ENCODE peak calls at places on chromosomes 2 and 18, in seven cellular contexts. L is SHP77; T is hypothalamus; D is GM03348; S is central memory CD4-positive, alpha-beta T cell; Q is BJ; K is lung. M is an unnamed sample.

GRCh38 chr2:20065885-20066602 is 14.6 kb upstream of the LAPTM4A start:
- DNase-seq in S (no peak), T (peak), D (peak), L (peak), Q (no peak), K (no peak), M (peak)

GRCh38 chr2:240155080-240156025 is 14.9 kb upstream of the OTOS start:
- DNase-seq in D (no peak), Q (no peak), S (no peak), L (no peak), T (peak), K (no peak), M (no peak)

GRCh38 chr18:51054764-51055163 is 24.8 kb downstream of the SMAD4 start:
- DNase-seq in L (no peak), S (no peak), D (peak), T (no peak), K (no peak), Q (no peak), M (no peak)

GRCh38 chr2:190853659-190854386 is 26.8 kb upstream of the GLS start:
- DNase-seq in Q (no peak), D (peak), L (no peak), S (no peak), T (no peak), K (no peak), M (no peak)

GRCh38 chr2:26970928-26971627 is 641 bp downstream of the MAPRE3 start:
- DNase-seq in K (no peak), L (peak), S (no peak), D (peak), Q (no peak), T (peak), M (no peak)

GRCh38 chr2:168643979-168644378 is 158.5 kb upstream of the NOSTRIN start:
- DNase-seq in L (no peak), T (no peak), Q (no peak), S (no peak), K (no peak), D (no peak), M (no peak)

GRCh38 chr18:74084184-74084583 is 63.5 kb downstream of the FBXO15 start:
- DNase-seq in D (no peak), L (peak), K (no peak), S (no peak), Q (no peak), T (no peak), M (no peak)

GRCh38 chr2:118325556-118325955 is 237.3 kb downstream of the INSIG2 start:
- DNase-seq in K (no peak), T (no peak), S (no peak), Q (no peak), D (peak), L (no peak), M (no peak)

GRCh38 chr2:86302320-86302719 is 35.1 kb downstream of the REEP1 start:
- DNase-seq in D (no peak), L (no peak), Q (no peak), S (no peak), T (no peak), K (no peak), M (no peak)

GRCh38 chr2:168231609-168232241 is 15.7 kb downstream of the STK39 start:
- DNase-seq in Q (no peak), D (no peak), S (no peak), L (peak), T (peak), K (no peak), M (no peak)

GRCh38 chr2:190578158-190579057 is 43.9 kb upstream of the NEMP2 start:
- DNase-seq in Q (peak), L (peak), K (peak), D (peak), T (no peak), S (no peak), M (peak)

GRCh38 chr2:212811036-212811805 is 272.6 kb upstream of the ERBB4 start:
- DNase-seq in K (no peak), D (peak), L (no peak), S (no peak), T (no peak), Q (no peak), M (no peak)

GRCh38 chr2:27807476-27807875 is 36.0 kb downstream of the MRPL33 start:
- DNase-seq in K (no peak), T (no peak), D (peak), L (peak), Q (no peak), S (no peak), M (no peak)

GRCh38 chr2:41038408-41038807 is 586.5 kb upstream of the SLC8A1 start:
- DNase-seq in D (peak), T (no peak), L (no peak), K (no peak), Q (no peak), S (no peak), M (no peak)

GRCh38 chr18:46070683-46071614 is 1.1 kb downstream of the PSTPIP2 start:
- DNase-seq in L (no peak), T (no peak), Q (no peak), K (no peak), S (no peak), D (no peak), M (no peak)

GRCh38 chr2:44549099-44549471 is 187.3 kb downstream of the CAMKMT start:
- DNase-seq in T (no peak), L (no peak), K (no peak), D (peak), Q (peak), S (no peak), M (no peak)

GRCh38 chr2:216858312-216858711 is 1.6 kb downstream of the TNP1 start:
- DNase-seq in T (no peak), S (no peak), K (no peak), Q (no peak), L (no peak), D (no peak), M (no peak)

GRCh38 chr2:227378371-227378782 is 729 bp downstream of the TM4SF20 start:
- DNase-seq in S (no peak), Q (no peak), K (no peak), D (peak), T (no peak), L (no peak), M (no peak)

GRCh38 chr18:32317651-32318050 is 127.8 kb downstream of the MEP1B start:
- DNase-seq in S (no peak), Q (no peak), L (no peak), D (peak), K (no peak), T (no peak), M (no peak)

GRCh38 chr2:101083613-101084012 is 67.6 kb downstream of the TBC1D8 start:
- DNase-seq in T (no peak), L (no peak), S (no peak), D (no peak), Q (no peak), K (no peak), M (no peak)

GRCh38 chr2:85578243-85579180 is 1.1 kb downstream of the VAMP8 start:
- DNase-seq in Q (no peak), T (no peak), K (peak), S (no peak), D (no peak), L (no peak), M (peak)

GRCh38 chr2:53970095-53970897 is 497 bp downstream of the PSME4 start:
- DNase-seq in K (peak), D (peak), S (peak), Q (no peak), L (peak), T (peak), M (peak)

M was measured in lower leg skin.